ENCODE peak calls at places on chromosomes 12 and 14, in eight cellular contexts. G, Z, V, J, Q, I, B and X are unnamed samples.

GRCh38 chr14:68669101-68669500 is 123.8 kb downstream of the ZFP36L1 start:
- DNase-seq in G (peak), Z (no peak), V (no peak), J (no peak), Q (no peak), I (no peak), B (no peak), X (peak)

GRCh38 chr14:92491782-92492181 is 21.8 kb upstream of the RIN3 start:
- DNase-seq in G (no peak), Z (no peak), V (no peak), J (no peak), Q (no peak), I (no peak), B (no peak), X (no peak)

GRCh38 chr14:75427126-75427481 is 718 bp upstream of the JDP2 start:
- DNase-seq in G (peak), Z (no peak), V (peak), J (no peak), Q (no peak), I (no peak), B (no peak), X (no peak)

GRCh38 chr12:121451931-121452330 is 52.0 kb downstream of the RNF34 start:
- DNase-seq in G (no peak), Z (no peak), V (peak), J (no peak), Q (no peak), I (no peak), B (no peak), X (no peak)

GRCh38 chr12:50933459-50934124 is 18.8 kb upstream of the HIGD1C start:
- DNase-seq in G (no peak), Z (no peak), V (no peak), J (no peak), Q (no peak), I (no peak), B (peak), X (no peak)

GRCh38 chr12:75944097-75944904 is 87.3 kb downstream of the PHLDA1 start:
- DNase-seq in G (no peak), Z (no peak), V (no peak), J (peak), Q (no peak), I (no peak), B (peak), X (no peak)

GRCh38 chr12:4104722-4105244 is 168.8 kb upstream of the CCND2 start:
- DNase-seq in G (no peak), Z (no peak), V (no peak), J (no peak), Q (no peak), I (no peak), B (no peak), X (no peak)

GRCh38 chr12:99271071-99271470 is 376.5 kb upstream of the GARIN6 start:
- DNase-seq in G (no peak), Z (no peak), V (no peak), J (no peak), Q (no peak), I (no peak), B (no peak), X (no peak)

GRCh38 chr12:74415633-74416032 is 122.0 kb upstream of the ATXN7L3B start:
- DNase-seq in G (no peak), Z (no peak), V (no peak), J (no peak), Q (peak), I (no peak), B (peak), X (no peak)

GRCh38 chr12:29725587-29726320 is 58.0 kb downstream of the TMTC1 start:
- DNase-seq in G (no peak), Z (no peak), V (peak), J (peak), Q (peak), I (no peak), B (no peak), X (peak)

GRCh38 chr14:77268989-77269595 is 1.9 kb downstream of the NGB start:
- DNase-seq in G (no peak), Z (no peak), V (no peak), J (no peak), Q (no peak), I (no peak), B (no peak), X (no peak)

GRCh38 chr12:6041891-6042290 is 82.6 kb downstream of the VWF start:
- DNase-seq in G (no peak), Z (no peak), V (no peak), J (no peak), Q (no peak), I (no peak), B (no peak), X (no peak)

GRCh38 chr14:24613241-24613640 is 3.8 kb upstream of the GZMH start:
- DNase-seq in G (no peak), Z (no peak), V (no peak), J (no peak), Q (no peak), I (no peak), B (no peak), X (no peak)

GRCh38 chr12:60845696-60846095 is 1249.9 kb downstream of the SLC16A7 start:
- DNase-seq in G (no peak), Z (no peak), V (no peak), J (no peak), Q (no peak), I (no peak), B (no peak), X (no peak)
- TF ChIP-seq POLR2AphosphoS5 in G (no peak), Z (no peak), V (no peak), J (no peak), Q (no peak), I (no peak), B (no peak), X (no peak)

DNA sequence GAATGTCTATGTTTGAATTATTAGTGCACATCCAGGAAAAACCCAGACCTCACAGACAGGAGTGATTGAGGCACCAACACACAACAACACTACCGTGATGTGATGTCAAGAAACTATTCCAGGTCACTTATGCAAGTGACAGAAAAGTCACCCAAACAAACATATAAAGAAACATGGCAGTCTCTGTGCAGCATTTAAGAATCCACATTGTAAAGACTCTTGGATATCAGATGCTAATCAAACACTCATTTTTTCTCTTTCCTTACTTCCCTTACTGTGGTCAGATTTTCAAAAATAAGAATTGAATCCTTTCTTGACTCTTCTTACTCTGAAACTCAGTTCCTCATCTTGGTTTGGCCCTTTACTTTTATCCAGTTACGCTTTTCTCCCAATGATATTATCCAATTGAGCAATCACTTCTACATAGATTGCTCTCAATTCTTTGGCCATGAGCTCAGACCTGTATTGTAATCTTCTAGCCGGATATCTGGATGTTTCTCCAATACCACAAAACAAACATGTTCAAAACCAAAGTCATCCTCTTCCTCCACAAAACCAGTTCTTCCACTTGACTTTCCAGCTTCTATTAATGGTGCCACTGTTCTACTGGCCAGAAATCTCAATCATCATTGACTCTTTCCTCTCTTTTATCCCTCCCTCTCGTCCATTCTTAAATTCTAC is 115.4 kb downstream of the DUSP6 start:
- DNase-seq in G (no peak), Z (no peak), V (no peak), J (no peak), Q (no peak), I (no peak), B (no peak), X (no peak)
- TF ChIP-seq EP300 in G (no peak), Z (no peak), V (no peak), J (no peak), Q (no peak), I (no peak), B (no peak), X (no peak)

GRCh38 chr14:86364634-86365033 is 834.7 kb downstream of the FLRT2 start:
- DNase-seq in G (no peak), Z (no peak), V (no peak), J (no peak), Q (no peak), I (no peak), B (no peak), X (no peak)
- TF ChIP-seq CTCF in G (no peak), Z (no peak), V (no peak), J (no peak), Q (no peak), I (no peak), B (no peak), X (no peak)

GRCh38 chr14:20706657-20707355 is 18.2 kb downstream of the ANG start:
- DNase-seq in G (no peak), Z (no peak), V (no peak), J (no peak), Q (no peak), I (no peak), B (no peak), X (no peak)
- TF ChIP-seq POLR2AphosphoS5 in G (no peak), Z (peak), V (no peak), J (no peak), Q (no peak), I (no peak), B (no peak), X (no peak)

DNA sequence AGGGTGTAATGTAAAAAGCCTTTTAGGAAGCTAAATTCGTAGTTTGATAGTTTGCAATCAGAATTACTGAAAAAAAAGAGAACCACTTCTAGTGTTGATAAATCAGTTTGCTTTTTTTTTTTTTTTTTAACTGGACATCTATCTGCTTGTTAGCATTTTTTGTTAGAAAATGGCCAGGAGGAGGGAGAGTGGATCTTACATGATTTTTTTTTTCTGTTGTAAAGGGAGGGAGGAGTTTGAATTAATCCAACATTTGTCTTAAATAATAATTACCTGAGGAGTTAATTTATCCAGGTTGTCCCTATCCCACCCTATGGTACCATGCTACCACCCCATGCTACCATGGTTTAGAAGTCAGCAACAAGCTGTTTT is 1.2 kb downstream of the FBXO34 start:
- DNase-seq in G (no peak), Z (no peak), V (no peak), J (no peak), Q (no peak), I (no peak), B (no peak), X (no peak)
- TF ChIP-seq EP300 in G (no peak), Z (no peak), V (no peak), J (no peak), Q (no peak), I (no peak), B (no peak), X (no peak)

DNA sequence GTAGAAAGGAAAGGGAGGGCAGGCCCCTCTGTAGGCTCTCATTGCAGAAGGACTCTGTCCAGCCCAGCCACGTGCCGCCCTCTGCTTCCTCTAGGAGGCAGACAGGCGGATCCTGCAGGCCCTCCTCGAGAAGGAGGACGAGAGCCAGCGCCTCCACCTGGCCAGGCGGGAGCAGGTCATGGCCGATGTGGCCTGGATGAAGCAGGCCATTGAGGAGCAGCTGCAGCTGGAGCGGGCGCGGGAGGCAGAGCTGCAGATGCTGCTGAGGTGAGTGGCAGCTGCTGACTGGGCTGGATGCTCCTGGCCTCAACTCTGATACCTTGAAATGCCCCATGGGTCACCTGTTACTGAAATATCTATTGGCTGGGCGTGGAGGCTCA is 10.9 kb downstream of the TCHP start:
- DNase-seq in G (no peak), Z (no peak), V (no peak), J (no peak), Q (peak), I (no peak), B (peak), X (no peak)
- TF ChIP-seq CTCF in G (no peak), Z (no peak), V (no peak), J (no peak), Q (peak), I (no peak), B (peak), X (no peak)